ENCODE peak calls at places on chromosomes 13 and 19, in seven cellular contexts. Q is H9, K is H1, J is IMR-90, W is mesenchymal stem cell, F is trophoblast cell, E is neuronal stem cell. B is an unnamed sample.

GRCh38 chr19:7766535-7766934 is 3.5 kb downstream of the CLEC4M start:
- DNase-seq in E (no peak), W (no peak), K (no peak), Q (no peak), J (no peak), F (no peak), B (no peak)

GRCh38 chr13:21573920-21574712 is 29.9 kb downstream of the MICU2 start:
- DNase-seq in K (no peak), Q (no peak), F (no peak), E (no peak), J (no peak), W (no peak), B (peak)

GRCh38 chr19:2896694-2897093 is 4.0 kb upstream of the ZNF57 start:
- DNase-seq in K (no peak), Q (no peak), E (no peak), F (no peak), J (no peak), W (no peak), B (no peak)

GRCh38 chr19:5205388-5205787 is 135.2 kb downstream of the PTPRS start:
- DNase-seq in J (no peak), W (no peak), F (no peak), E (no peak), Q (no peak), K (no peak), B (no peak)

GRCh38 chr19:35395762-35396199 is 24.9 kb downstream of the GPR42 start:
- DNase-seq in K (no peak), Q (peak), F (no peak), J (no peak), W (peak), E (no peak), B (no peak)

GRCh38 chr13:107964356-107964755 is 251.0 kb downstream of the LIG4 start:
- DNase-seq in W (no peak), Q (no peak), J (no peak), E (no peak), K (no peak), F (no peak), B (no peak)

GRCh38 chr19:2456301-2456570 is 523 bp downstream of the LMNB2 start:
- DNase-seq in K (no peak), F (no peak), J (no peak), E (no peak), W (no peak), Q (no peak), B (no peak)

GRCh38 chr13:82713681-82714405 is 1168.4 kb downstream of the SLITRK1 start:
- DNase-seq in F (no peak), Q (no peak), K (no peak), J (peak), W (no peak), E (no peak), B (no peak)

GRCh38 chr19:7063339-7063738 is 4.9 kb upstream of the MBD3L3 start:
- DNase-seq in Q (no peak), E (no peak), W (no peak), J (no peak), K (no peak), F (no peak), B (no peak)

GRCh38 chr13:97385146-97385545 is 48.8 kb upstream of the RAP2A start:
- DNase-seq in F (peak), Q (no peak), J (peak), K (no peak), E (no peak), W (peak), B (no peak)

GRCh38 chr13:72536668-72537399 is 190.6 kb downstream of the MZT1 start:
- DNase-seq in E (no peak), K (no peak), F (no peak), J (no peak), Q (no peak), W (no peak), B (no peak)

GRCh38 chr13:28037399-28037798 is 48.9 kb upstream of the URAD start:
- DNase-seq in W (no peak), F (no peak), Q (no peak), E (no peak), K (no peak), J (peak), B (peak)

GRCh38 chr13:50732712-50733111 is 110.8 kb downstream of the DLEU7 start:
- DNase-seq in F (no peak), W (peak), J (peak), Q (no peak), K (no peak), E (no peak), B (no peak)

GRCh38 chr19:18333680-18334079 is 6.7 kb upstream of the PGPEP1 start:
- DNase-seq in J (no peak), K (no peak), E (no peak), F (peak), W (no peak), Q (no peak), B (no peak)

GRCh38 chr13:114053026-114053425 is 79.2 kb upstream of the C13orf46 start:
- DNase-seq in Q (no peak), W (peak), F (no peak), J (peak), E (no peak), K (no peak), B (no peak)

GRCh38 chr19:8131517-8131916 is 17.9 kb downstream of the FBN3 start:
- DNase-seq in J (no peak), E (no peak), K (no peak), W (no peak), F (no peak), Q (no peak), B (no peak)

GRCh38 chr13:59269476-59269875 is 894.3 kb downstream of the DIAPH3 start:
- DNase-seq in F (peak), Q (no peak), W (peak), E (no peak), K (no peak), J (peak), B (peak)

DNA sequence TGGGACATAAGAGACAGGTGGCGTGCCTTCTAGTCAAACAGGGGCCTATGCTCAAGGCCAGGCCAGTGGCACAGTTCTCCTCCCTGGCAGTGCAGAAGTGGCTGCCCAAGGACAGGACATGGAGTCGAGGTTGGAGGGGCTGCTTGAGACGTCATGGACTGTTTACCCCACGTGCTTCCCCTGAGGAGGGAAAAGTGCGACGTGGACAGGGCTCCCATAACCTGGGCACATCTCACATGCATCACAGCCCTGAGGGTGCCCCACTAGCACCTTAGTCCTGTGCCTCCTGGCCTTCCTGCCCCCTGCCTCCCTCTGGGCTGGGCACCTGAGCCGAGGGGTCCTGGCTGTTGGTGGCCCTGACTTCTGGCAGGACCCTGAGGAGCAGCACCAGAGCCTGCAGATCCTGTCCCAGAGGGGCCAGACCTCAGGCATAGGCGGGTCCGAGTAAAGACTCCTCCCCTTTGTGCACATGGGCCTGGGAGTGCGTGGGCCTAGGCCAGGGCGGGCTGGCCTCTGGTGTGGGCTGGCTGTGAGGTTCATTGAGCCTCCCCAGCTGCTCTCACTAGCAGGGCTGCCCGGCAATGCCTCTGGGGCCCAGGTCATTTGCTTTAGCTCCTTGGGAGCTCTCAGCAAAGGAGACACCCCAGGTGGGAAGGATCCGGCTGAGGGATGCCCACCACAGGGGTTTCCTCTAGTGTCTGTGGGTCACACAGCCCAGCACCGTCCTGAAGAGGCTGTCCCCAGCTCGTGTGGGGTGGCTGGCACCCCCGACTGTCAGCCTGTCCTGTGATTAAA is 65.7 kb downstream of the CEBPG start:
- DNase-seq in W (no peak), Q (no peak), F (no peak), E (no peak), K (no peak), J (no peak), B (no peak)
- H4K8ac ChIP-seq in W (no peak), Q (no peak), F (no peak), E (no peak), K (no peak), J (no peak), B (no peak)

DNA sequence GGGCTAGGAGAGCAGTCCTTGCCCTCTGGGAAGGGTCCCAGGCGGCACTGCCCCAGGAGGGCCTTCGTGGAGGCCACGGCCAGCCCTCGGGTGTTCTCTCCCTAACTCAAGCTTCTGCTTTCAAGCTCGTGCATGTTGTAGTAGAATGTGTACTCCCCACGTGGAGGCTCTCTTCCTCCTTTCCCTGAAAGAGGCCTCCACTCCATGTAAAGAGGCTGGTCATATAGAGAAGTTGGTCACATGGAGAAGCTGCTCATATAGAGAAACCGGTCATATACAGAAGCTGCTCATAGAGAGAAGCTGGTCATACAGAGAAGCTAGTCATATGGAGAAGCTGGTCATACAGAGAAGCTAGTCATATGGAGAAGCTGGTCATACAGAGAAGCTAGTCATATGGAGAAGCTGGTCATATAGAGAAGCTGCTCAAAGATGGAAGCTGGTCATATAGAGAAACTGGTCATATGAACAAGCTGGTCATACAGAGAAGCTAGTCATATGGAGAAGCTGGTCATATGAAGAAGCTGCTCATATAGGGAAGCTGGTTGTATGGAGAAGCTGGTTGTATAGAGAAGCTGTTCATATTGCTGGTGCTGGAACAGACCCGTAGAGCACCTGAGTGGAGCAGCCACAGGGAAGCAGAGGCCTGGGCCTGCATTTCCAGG is 152.5 kb downstream of the COL4A1 start:
- DNase-seq in K (no peak), F (no peak), Q (no peak), E (no peak), J (no peak), W (no peak), B (no peak)
- H4K8ac ChIP-seq in K (no peak), F (no peak), Q (no peak), E (no peak), J (no peak), W (no peak), B (no peak)

DNA sequence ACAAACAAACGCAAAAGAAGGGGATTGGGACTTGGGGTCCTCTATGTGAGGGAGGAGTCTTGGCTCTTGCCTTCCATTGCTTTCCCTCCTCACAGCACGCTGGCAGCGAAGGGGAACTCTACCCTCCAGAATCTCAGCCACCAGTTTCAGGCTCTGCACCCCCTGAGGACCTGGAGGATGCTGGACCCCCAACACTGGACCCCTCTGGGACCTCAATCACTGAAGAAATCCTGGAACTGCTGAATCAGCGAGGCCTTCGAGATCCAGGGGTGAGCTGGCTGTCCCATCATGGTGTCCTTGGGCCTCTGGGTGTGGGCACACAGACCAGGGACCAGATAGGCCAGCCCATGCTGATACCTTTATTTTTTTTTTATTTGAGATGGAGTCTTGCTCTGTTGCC is 9.6 kb downstream of the PLEKHG2 start:
- DNase-seq in E (no peak), W (peak), F (no peak), J (no peak), Q (no peak), K (no peak), B (no peak)
- H4K8ac ChIP-seq in E (no peak), W (no peak), F (no peak), J (no peak), Q (no peak), K (no peak), B (no peak)

GRCh38 chr19:46426035-46426505 is 2.7 kb downstream of the PNMA8C start:
- DNase-seq in Q (no peak), F (no peak), E (no peak), J (no peak), K (no peak), W (peak), B (no peak)
- H4K8ac ChIP-seq in Q (no peak), F (peak), E (no peak), J (peak), K (no peak), W (peak), B (no peak)

GRCh38 chr13:86714495-86714894 is 915.3 kb upstream of the SLITRK6 start:
- DNase-seq in F (no peak), Q (no peak), K (no peak), E (no peak), J (no peak), W (no peak), B (no peak)
- H4K8ac ChIP-seq in F (no peak), Q (no peak), K (no peak), E (no peak), J (no peak), W (no peak), B (no peak)

DNA sequence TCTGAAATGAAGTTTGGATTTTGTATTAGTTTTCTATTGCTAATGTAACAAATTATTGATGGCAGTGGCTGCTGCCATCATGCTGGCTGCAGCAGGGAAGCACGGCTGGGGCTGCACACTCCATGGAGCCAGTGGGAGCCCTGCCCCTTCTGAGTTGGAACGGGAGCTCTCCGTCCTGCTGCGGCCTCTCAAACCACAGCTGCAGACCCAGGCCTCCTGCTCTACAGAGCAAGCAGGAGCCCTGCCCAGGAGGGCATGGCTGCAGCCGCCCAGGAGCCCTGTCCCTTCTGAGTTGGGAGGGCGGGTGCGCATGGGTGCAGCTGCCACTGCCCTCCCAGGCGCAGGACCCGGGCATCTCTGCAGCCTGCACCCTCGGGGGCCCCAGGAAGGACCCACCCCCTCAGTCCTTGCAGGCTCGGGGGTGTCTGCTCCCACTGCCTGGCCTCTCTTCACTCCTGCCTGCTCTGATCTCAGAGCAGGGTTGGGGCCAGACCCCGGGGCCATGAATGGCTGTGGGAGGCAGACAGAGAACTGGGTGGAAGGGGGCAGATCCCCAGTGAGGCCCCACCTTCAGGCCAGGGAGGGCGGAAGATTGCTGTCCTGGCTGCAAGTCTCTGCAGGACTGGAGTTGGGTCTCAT is 21.0 kb upstream of the ESD start:
- DNase-seq in K (no peak), E (no peak), W (no peak), J (no peak), F (no peak), Q (no peak), B (no peak)
- H4K8ac ChIP-seq in K (no peak), E (peak), W (no peak), J (no peak), F (no peak), Q (no peak), B (no peak)

GRCh38 chr13:98976338-98976737 is 1.5 kb downstream of the DOCK9 start:
- DNase-seq in F (no peak), W (peak), K (no peak), Q (no peak), J (peak), E (no peak), B (no peak)
- H4K8ac ChIP-seq in F (no peak), W (no peak), K (no peak), Q (no peak), J (peak), E (no peak), B (no peak)

GRCh38 chr19:49212302-49212701 is 54.7 kb downstream of the TRPM4 start:
- DNase-seq in W (no peak), F (no peak), K (no peak), Q (no peak), E (no peak), J (no peak), B (no peak)

GRCh38 chr19:49213791-49214190 is 56.2 kb downstream of the TRPM4 start:
- DNase-seq in W (no peak), K (peak), J (no peak), E (no peak), F (no peak), Q (peak), B (peak)

GRCh38 chr19:49210108-49210900 is 52.7 kb downstream of the TRPM4 start:
- DNase-seq in E (peak), W (peak), Q (peak), F (peak), J (no peak), K (peak), B (peak)

GRCh38 chr19:49214701-49215100 is 57.1 kb downstream of the TRPM4 start:
- DNase-seq in E (no peak), F (no peak), K (no peak), J (no peak), Q (no peak), W (no peak), B (no peak)

GRCh38 chr19:49210901-49211451 is 53.4 kb downstream of the TRPM4 start:
- DNase-seq in E (no peak), K (no peak), W (no peak), Q (no peak), J (no peak), F (no peak), B (no peak)
- H4K8ac ChIP-seq in E (no peak), K (no peak), W (no peak), Q (no peak), J (no peak), F (no peak), B (no peak)

GRCh38 chr19:48445606-48446481 is at the start of gene GRWD1:
- DNase-seq in F (peak), J (peak), K (peak), E (peak), W (peak), Q (peak), B (peak)

GRCh38 chr19:48444129-48444932 is 1.5 kb upstream of the GRWD1 start:
- DNase-seq in W (no peak), K (no peak), F (no peak), E (no peak), J (no peak), Q (peak), B (no peak)

GRCh38 chr19:48443731-48444128 is 2.1 kb upstream of the GRWD1 start:
- DNase-seq in W (no peak), E (no peak), J (no peak), Q (no peak), K (no peak), F (no peak), B (no peak)

GRCh38 chr19:48445256-48445605 is 552 bp upstream of the GRWD1 start:
- DNase-seq in J (peak), W (peak), F (peak), E (no peak), K (peak), Q (peak), B (peak)

DNA sequence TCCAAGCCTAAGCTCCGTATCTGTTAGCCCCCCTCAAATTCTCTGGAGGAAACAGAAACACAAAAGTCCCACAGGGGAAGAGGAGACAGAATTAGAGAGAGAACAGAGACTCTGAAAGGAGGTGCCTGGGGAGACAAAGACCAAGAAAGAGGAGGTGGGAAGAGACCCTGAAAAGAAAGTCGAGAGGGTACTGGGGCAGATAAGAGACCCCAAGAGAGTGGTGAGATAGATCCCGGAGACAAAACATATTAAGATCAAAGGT is 919 bp upstream of the GRWD1 start:
- DNase-seq in E (no peak), W (peak), F (no peak), J (no peak), Q (no peak), K (no peak), B (no peak)
- H4K8ac ChIP-seq in E (no peak), W (no peak), F (peak), J (peak), Q (no peak), K (no peak), B (no peak)

B was measured in mesendoderm.